ENCODE peak calls at places on chromosomes 11 and 22, in five cellular contexts. Z, Y, B, A and N are unnamed samples.

GRCh38 chr22:20606041-20606783 is 98.8 kb downstream of the MED15 start:
- DNase-seq in Z (peak; percentile 85), B (peak; percentile 95), Y (peak; percentile 66), A (peak; percentile 98), N (peak; percentile 48)

GRCh38 chr22:42670921-42671709 is 21.9 kb upstream of the CYB5R3 start:
- DNase-seq in Y (no peak), B (no peak), A (peak; percentile 71), Z (no peak), N (no peak)

GRCh38 chr11:114180301-114181055 is 115.7 kb upstream of the NNMT start:
- DNase-seq in B (peak; percentile 59), A (peak; percentile 6), Y (peak; percentile 22), Z (no peak), N (no peak)

GRCh38 chr11:119782021-119782420 is 53.0 kb upstream of the NECTIN1 start:
- DNase-seq in A (peak; percentile 21), Z (no peak), B (peak; percentile 56), Y (no peak), N (no peak)

GRCh38 chr11:43632171-43632570 is 48.4 kb upstream of the HSD17B12 start:
- DNase-seq in B (no peak), Z (no peak), A (no peak), Y (peak; percentile 6), N (no peak)

GRCh38 chr11:72430743-72431570 is 3.4 kb downstream of the CLPB start:
- DNase-seq in A (peak; percentile 48), Y (peak; percentile 66), B (peak; percentile 59), Z (no peak), N (no peak)

GRCh38 chr22:25786165-25786564 is 44.2 kb downstream of the MYO18B start:
- DNase-seq in B (no peak), Z (no peak), A (no peak), Y (no peak), N (no peak)

GRCh38 chr11:118911113-118911879 is 14.4 kb downstream of the BCL9L start:
- DNase-seq in Z (no peak), B (peak; percentile 57), A (peak; percentile 64), Y (peak; percentile 83), N (no peak)

GRCh38 chr11:127640822-127641485 is 640.4 kb upstream of the KIRREL3 start:
- DNase-seq in B (no peak), Z (no peak), Y (peak; percentile 66), A (no peak), N (no peak)

GRCh38 chr22:49481651-49482399 is 345.8 kb downstream of the BRD1 start:
- DNase-seq in B (no peak), Y (no peak), A (no peak), Z (no peak), N (no peak)

GRCh38 chr11:10654211-10655150 is 39.1 kb downstream of the IRAG1 start:
- DNase-seq in A (peak; percentile 37), Z (no peak), Y (peak; percentile 62), B (no peak), N (peak; percentile 32)

GRCh38 chr11:120878781-120879180 is 145.1 kb upstream of the TBCEL start:
- DNase-seq in B (no peak), Z (no peak), Y (no peak), A (peak; percentile 57), N (no peak)

GRCh38 chr22:31603574-31603973 is 58.4 kb downstream of the PISD start:
- DNase-seq in Z (no peak), B (no peak), Y (no peak), A (no peak), N (no peak)

GRCh38 chr11:18312012-18312411 is 9.9 kb downstream of the HPS5 start:
- DNase-seq in A (no peak), B (no peak), Z (no peak), Y (no peak), N (no peak)

GRCh38 chr11:72669527-72669926 is 4.7 kb downstream of the PDE2A start:
- DNase-seq in A (no peak), Y (no peak), B (no peak), Z (no peak), N (no peak)

GRCh38 chr11:67033661-67034166 is 10.8 kb downstream of the SYT12 start:
- DNase-seq in Z (no peak), B (no peak), A (no peak), Y (peak; percentile 98), N (no peak)

GRCh38 chr11:16512842-16513241 is 156.5 kb upstream of the SOX6 start:
- DNase-seq in Y (no peak), Z (no peak), B (no peak), A (no peak), N (no peak)

GRCh38 chr11:101436511-101437142 is 147.2 kb downstream of the TRPC6 start:
- DNase-seq in Z (no peak), A (peak; percentile 46), B (peak; percentile 67), Y (peak; percentile 46), N (peak; percentile 48)

GRCh38 chr11:68373810-68374501 is 61.6 kb downstream of the LRP5 start:
- DNase-seq in Y (peak; percentile 72), A (no peak), Z (no peak), B (no peak), N (no peak)

GRCh38 chr11:77121876-77122575 is 6.0 kb upstream of the MYO7A start:
- DNase-seq in Z (no peak), B (no peak), Y (no peak), A (no peak), N (no peak)

GRCh38 chr11:78417175-78417887 is at the start of gene GAB2:
- DNase-seq in A (peak; percentile 29), Y (no peak), B (peak; percentile 64), Z (no peak), N (no peak)

GRCh38 chr22:20425821-20426615 is 11.6 kb downstream of the SCARF2 start:
- DNase-seq in A (no peak), Z (no peak), B (peak; percentile 31), Y (no peak), N (no peak)

GRCh38 chr11:104073950-104074349 is 37.5 kb downstream of the DDI1 start:
- DNase-seq in B (peak; percentile 31), Y (peak; percentile 16), Z (no peak), A (peak; percentile 0), N (no peak)

GRCh38 chr11:67262731-67263675 is 3.3 kb upstream of the GRK2 start:
- DNase-seq in A (peak; percentile 68), Z (no peak), Y (peak; percentile 83), B (peak; percentile 87), N (no peak)

GRCh38 chr11:6613496-6613895 is 1.5 kb upstream of the TAF10 start:
- DNase-seq in Z (no peak), Y (no peak), B (no peak), A (no peak), N (no peak)
- H2BK12ac ChIP-seq in Z (no peak overlapping the region), Y (no peak overlapping the region), B (no peak overlapping the region), A (no peak overlapping the region), N (no peak overlapping the region)

GRCh38 chr22:37801946-37802309 is 5.8 kb upstream of the GCAT start:
- DNase-seq in Y (no peak), Z (no peak), B (no peak), A (no peak), N (no peak)

GRCh38 chr22:37803636-37804371 is 3.9 kb upstream of the GCAT start:
- DNase-seq in A (no peak), Y (no peak), B (no peak), Z (no peak), N (no peak)

GRCh38 chr22:37804502-37804885 is 3.2 kb upstream of the GCAT start:
- DNase-seq in Y (no peak), A (no peak), B (no peak), Z (no peak), N (no peak)

GRCh38 chr22:37803195-37803635 is 4.5 kb upstream of the GCAT start:
- DNase-seq in A (no peak), Z (no peak), B (no peak), Y (no peak), N (no peak)

DNA sequence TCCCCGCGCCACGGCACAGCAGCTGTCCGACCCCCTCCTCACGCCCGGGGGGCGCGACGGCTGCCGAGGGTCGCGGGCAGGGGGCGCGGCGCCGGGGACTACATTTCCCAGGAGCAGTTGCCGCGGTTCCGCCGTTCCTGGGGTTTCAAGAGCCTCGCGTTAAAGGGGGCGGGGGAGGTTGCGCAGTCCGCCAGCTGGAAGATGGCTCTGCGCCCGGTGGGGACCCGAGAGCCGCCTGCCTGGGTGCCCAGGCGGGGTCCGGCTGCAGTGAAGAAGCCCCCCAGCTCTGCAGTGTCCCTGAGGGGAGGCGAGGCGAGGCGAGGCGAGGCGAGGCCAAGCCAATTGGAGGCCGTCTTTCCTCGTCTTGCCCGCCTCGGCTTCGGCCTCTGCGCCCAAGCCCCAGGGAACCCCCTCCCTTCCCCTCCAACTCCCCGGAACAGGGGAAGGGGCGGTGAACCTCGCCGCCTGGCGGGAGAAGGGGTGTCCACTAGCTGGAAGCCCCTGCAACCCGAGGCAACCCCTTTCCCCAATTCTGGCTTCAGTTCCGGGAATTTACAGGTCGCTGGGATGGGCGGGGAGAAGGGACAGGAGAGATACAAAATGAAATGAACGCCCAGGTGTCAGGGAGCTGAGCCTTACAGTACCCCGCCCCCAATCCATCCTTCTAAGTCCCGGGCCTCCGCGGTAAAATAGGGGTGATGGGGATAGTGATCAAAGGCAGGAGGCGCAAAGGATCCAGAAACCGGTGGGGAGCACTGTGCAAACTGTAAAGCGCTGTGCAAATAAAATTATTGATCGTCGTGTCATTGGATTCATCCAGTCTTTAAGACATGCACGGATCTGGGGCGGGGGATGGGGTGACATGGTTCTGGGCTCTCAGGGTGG is 5.2 kb upstream of the GCAT start:
- DNase-seq in B (peak; percentile 80), A (no peak), Z (no peak), Y (peak; percentile 57), N (peak; percentile 73)
- H2AK5ac ChIP-seq in B (no peak overlapping the region), A (no peak overlapping the region), Z (no peak overlapping the region), Y (no peak overlapping the region), N (peak overlapping the region; percentile 14)

DNA sequence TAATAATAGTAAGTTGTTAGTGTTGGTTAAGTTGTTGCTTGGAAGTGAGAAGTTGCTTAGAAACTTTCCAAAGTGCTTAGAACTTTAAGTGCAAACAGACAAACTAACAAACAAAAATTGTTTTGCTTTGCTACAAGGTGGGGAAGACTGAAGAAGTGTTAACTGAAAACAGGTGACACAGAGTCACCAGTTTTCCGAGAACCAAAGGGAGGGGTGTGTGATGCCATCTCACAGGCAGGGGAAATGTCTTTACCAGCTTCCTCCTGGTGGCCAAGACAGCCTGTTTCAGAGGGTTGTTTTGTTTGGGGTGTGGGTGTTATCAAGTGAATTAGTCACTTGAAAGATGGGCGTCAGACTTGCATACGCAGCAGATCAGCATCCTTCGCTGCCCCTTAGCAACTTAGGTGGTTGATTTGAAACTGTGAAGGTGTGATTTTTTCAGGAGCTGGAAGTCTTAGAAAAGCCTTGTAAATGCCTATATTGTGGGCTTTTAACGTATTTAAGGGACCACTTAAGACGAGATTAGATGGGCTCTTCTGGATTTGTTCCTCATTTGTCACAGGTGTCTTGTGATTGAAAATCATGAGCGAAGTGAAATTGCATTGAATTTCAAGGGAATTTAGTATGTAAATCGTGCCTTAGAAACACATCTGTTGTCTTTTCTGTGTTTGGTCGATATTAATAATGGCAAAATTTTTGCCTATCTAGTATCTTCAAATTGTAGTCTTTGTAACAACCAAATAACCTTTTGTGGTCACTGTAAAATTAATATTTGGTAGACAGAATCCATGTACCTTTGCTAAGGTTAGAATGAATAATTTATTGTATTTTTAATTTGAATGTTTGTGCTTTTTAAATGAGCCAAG is 2.7 kb downstream of the NEAT1 start:
- DNase-seq in Y (peak; percentile 81), Z (no peak), B (peak; percentile 41), A (peak; percentile 77), N (no peak)
- H3K23ac ChIP-seq in Y (no peak overlapping the region), Z (no peak overlapping the region), B (no peak overlapping the region), A (no peak overlapping the region), N (no peak overlapping the region)

DNA sequence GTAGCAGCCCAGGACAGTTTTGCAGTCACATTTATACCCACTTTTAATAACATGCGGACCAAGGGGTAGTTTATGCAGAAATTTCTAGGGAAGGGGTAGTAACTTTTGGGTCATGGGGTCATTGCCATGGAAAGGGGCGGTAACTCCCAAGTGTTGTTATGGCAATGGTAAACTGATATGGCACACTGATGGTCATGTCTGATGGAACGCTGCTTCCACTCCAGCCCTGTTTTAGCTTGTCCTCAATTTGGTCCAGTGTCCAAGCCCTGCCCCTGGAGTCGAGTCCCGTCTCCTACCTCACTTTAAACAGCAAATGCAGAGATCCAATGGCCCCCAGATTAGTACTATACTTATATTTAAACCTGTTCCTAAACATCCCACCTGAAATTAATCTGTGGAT is 11.2 kb upstream of the SEC14L4 start:
- DNase-seq in A (no peak), Z (no peak), B (no peak), Y (no peak), N (no peak)
- H2BK12ac ChIP-seq in A (no peak overlapping the region), Z (no peak overlapping the region), B (no peak overlapping the region), Y (no peak overlapping the region), N (no peak overlapping the region)